ENCODE peak calls at places on chromosomes 2 and 18, in seven cellular contexts. One of them, this sample, is unnamed. For H3K4me1 and H3K9me3, the result is how much of the 10 kb centered on the place peaks cover.

GRCh38 chr18:49875155-49875554 is 61.8 kb upstream of the ACAA2 start:
- DNase-seq in H9: no peak
- DNase-seq in heart left ventricle: no peak
- DNase-seq in thoracic aorta: no peak
- DNase-seq in sigmoid colon: no peak
- DNase-seq in right atrium auricular region: no peak
- DNase-seq in stomach: no peak
- DNase-seq in this sample: no peak

GRCh38 chr2:42102606-42103450 is 55.0 kb downstream of the PKDCC start:
- DNase-seq in thoracic aorta: no peak
- DNase-seq in right atrium auricular region: no peak
- DNase-seq in stomach: peak
- DNase-seq in heart left ventricle: peak
- DNase-seq in H9: peak
- DNase-seq in sigmoid colon: peak
- DNase-seq in this sample: peak

GRCh38 chr18:54777118-54777791 is 51.0 kb upstream of the RAB27B start:
- DNase-seq in heart left ventricle: no peak
- DNase-seq in H9: no peak
- DNase-seq in thoracic aorta: no peak
- DNase-seq in right atrium auricular region: no peak
- DNase-seq in stomach: no peak
- DNase-seq in sigmoid colon: no peak
- DNase-seq in this sample: no peak

GRCh38 chr2:182077451-182078142 is 91.9 kb downstream of the PPP1R1C start:
- DNase-seq in right atrium auricular region: no peak
- DNase-seq in H9: no peak
- DNase-seq in heart left ventricle: peak
- DNase-seq in stomach: peak
- DNase-seq in thoracic aorta: no peak
- DNase-seq in sigmoid colon: no peak
- DNase-seq in this sample: no peak

GRCh38 chr2:108585446-108585845 is 51.2 kb downstream of the LIMS1 start:
- DNase-seq in sigmoid colon: no peak
- DNase-seq in heart left ventricle: no peak
- DNase-seq in H9: no peak
- DNase-seq in stomach: no peak
- DNase-seq in right atrium auricular region: no peak
- DNase-seq in thoracic aorta: no peak
- DNase-seq in this sample: peak

GRCh38 chr2:197261808-197262226 is 48.8 kb downstream of the ANKRD44 start:
- DNase-seq in right atrium auricular region: no peak
- DNase-seq in heart left ventricle: no peak
- DNase-seq in stomach: no peak
- DNase-seq in sigmoid colon: no peak
- DNase-seq in thoracic aorta: no peak
- DNase-seq in H9: no peak
- DNase-seq in this sample: no peak

GRCh38 chr2:179263015-179263414 is 1.6 kb downstream of the SESTD1 start:
- DNase-seq in stomach: no peak
- DNase-seq in H9: no peak
- DNase-seq in right atrium auricular region: no peak
- DNase-seq in sigmoid colon: no peak
- DNase-seq in heart left ventricle: no peak
- DNase-seq in thoracic aorta: no peak
- DNase-seq in this sample: no peak

GRCh38 chr18:11981633-11982366 is 493 bp downstream of the IMPA2 start:
- DNase-seq in thoracic aorta: no peak
- DNase-seq in heart left ventricle: no peak
- DNase-seq in sigmoid colon: peak
- DNase-seq in stomach: peak
- DNase-seq in H9: peak
- DNase-seq in right atrium auricular region: peak
- DNase-seq in this sample: peak

GRCh38 chr2:191165190-191165643 is 14.4 kb upstream of the STAT4 start:
- DNase-seq in right atrium auricular region: no peak
- DNase-seq in stomach: no peak
- DNase-seq in H9: no peak
- DNase-seq in thoracic aorta: no peak
- DNase-seq in sigmoid colon: no peak
- DNase-seq in heart left ventricle: no peak
- DNase-seq in this sample: no peak

GRCh38 chr2:191167766-191168165 is 17.0 kb upstream of the STAT4 start:
- DNase-seq in right atrium auricular region: no peak
- DNase-seq in sigmoid colon: peak
- DNase-seq in stomach: no peak
- DNase-seq in H9: no peak
- DNase-seq in heart left ventricle: no peak
- DNase-seq in thoracic aorta: no peak
- DNase-seq in this sample: peak

GRCh38 chr2:191166756-191167445 is 16.1 kb upstream of the STAT4 start:
- DNase-seq in heart left ventricle: no peak
- DNase-seq in sigmoid colon: no peak
- DNase-seq in stomach: no peak
- DNase-seq in right atrium auricular region: no peak
- DNase-seq in thoracic aorta: no peak
- DNase-seq in H9: no peak
- DNase-seq in this sample: no peak

GRCh38 chr2:191169456-191170300 is 18.9 kb upstream of the STAT4 start:
- DNase-seq in thoracic aorta: no peak
- DNase-seq in right atrium auricular region: no peak
- DNase-seq in H9: no peak
- DNase-seq in heart left ventricle: no peak
- DNase-seq in stomach: no peak
- DNase-seq in sigmoid colon: no peak
- DNase-seq in this sample: no peak

DNA sequence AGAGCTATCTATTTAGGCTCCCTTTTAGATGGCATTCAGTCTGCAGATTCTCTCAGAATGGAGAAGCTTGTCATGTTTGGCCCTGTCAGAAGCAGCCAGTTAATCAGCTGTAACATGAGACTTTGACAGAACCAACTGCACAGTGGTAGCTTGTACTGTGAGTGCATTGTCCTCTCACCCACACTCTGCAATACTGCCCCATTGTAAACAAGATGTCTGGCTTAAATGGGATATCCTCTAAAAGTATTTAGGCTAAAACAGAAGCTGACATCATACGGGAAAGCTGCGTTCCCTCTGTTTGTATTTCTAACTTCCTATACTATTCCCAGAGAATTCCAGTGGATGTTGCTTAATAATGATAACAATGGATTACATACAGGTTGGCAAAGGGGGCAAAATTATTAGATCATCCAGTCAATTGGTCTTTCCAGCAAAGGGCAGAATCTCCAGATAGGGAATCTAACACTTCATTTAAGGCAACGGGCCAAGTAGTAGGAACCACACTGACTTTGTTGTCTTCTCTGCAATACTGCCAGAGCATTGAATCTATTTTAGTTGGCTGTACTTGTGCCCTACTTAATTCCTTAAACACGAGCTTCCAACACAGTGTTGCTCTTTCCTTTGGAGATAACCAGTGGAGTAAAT is 15.4 kb upstream of the STAT4 start:
- DNase-seq in thoracic aorta: no peak
- DNase-seq in right atrium auricular region: no peak
- DNase-seq in H9: no peak
- DNase-seq in heart left ventricle: peak
- DNase-seq in sigmoid colon: no peak
- DNase-seq in stomach: no peak
- DNase-seq in this sample: no peak
- H3K4me1 ChIP-seq in thoracic aorta: under half
- H3K4me1 ChIP-seq in right atrium auricular region: under half
- H3K4me1 ChIP-seq in H9: under half
- H3K4me1 ChIP-seq in heart left ventricle: under half
- H3K4me1 ChIP-seq in sigmoid colon: under half
- H3K4me1 ChIP-seq in stomach: under half
- H3K4me1 ChIP-seq in this sample: under half

DNA sequence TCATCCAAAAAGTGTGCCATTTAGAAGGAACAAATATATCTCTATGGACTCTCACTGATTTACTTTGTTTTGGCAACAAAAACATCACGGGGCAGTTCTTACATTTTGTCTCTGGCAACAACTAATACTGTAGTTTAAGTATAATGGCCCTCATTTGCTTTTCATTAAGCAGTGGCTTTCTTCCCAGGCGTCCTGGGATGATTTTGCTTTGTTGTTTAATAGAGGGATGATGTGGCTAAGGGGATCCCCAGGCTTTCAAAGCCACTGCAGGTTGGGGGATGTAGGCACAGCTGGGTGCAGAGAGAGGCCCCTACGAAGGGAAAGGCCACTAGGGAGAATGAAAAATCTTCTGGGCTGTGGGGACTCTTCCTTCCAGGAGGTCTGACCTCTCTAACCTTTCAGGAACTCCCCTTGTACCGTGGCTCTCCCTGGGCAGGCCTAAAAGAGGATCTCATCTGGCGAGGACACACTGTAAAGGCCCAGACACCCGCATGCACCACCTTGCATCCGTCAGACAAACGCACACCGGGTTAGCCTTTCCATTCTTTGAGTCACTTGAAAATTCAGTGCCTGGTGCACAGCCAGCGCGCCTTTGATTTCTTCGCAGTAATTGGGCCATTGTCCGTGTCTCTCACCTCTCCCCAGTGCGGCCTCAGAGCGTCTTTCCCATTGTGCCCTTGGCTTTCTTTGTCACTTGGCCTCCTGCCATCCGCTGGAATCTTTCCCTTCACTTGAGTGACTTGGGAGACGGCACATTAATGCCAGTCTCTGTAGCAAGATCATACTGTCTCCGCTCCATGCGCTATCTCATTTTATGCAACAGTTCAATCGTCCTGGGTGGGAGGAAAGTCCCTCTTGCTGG is 40.3 kb upstream of the AFF3 start:
- DNase-seq in thoracic aorta: no peak
- DNase-seq in stomach: no peak
- DNase-seq in H9: peak
- DNase-seq in right atrium auricular region: no peak
- DNase-seq in sigmoid colon: no peak
- DNase-seq in heart left ventricle: peak
- DNase-seq in this sample: peak
- TF ChIP-seq CTCF in thoracic aorta: no peak
- TF ChIP-seq CTCF in stomach: no peak
- TF ChIP-seq CTCF in H9: no peak
- TF ChIP-seq CTCF in right atrium auricular region: no peak
- TF ChIP-seq CTCF in sigmoid colon: no peak
- TF ChIP-seq CTCF in heart left ventricle: no peak
- TF ChIP-seq CTCF in this sample: no peak

GRCh38 chr2:2873450-2873811 is 504.2 kb downstream of the EIPR1 start:
- DNase-seq in right atrium auricular region: no peak
- DNase-seq in stomach: no peak
- DNase-seq in H9: no peak
- DNase-seq in thoracic aorta: no peak
- DNase-seq in heart left ventricle: no peak
- DNase-seq in sigmoid colon: no peak
- DNase-seq in this sample: no peak

GRCh38 chr2:2875831-2876230 is 501.8 kb downstream of the EIPR1 start:
- DNase-seq in stomach: no peak
- DNase-seq in heart left ventricle: no peak
- DNase-seq in right atrium auricular region: no peak
- DNase-seq in thoracic aorta: no peak
- DNase-seq in H9: no peak
- DNase-seq in sigmoid colon: no peak
- DNase-seq in this sample: no peak

GRCh38 chr2:2876350-2877042 is 501.1 kb downstream of the EIPR1 start:
- DNase-seq in thoracic aorta: no peak
- DNase-seq in heart left ventricle: no peak
- DNase-seq in sigmoid colon: no peak
- DNase-seq in H9: no peak
- DNase-seq in stomach: no peak
- DNase-seq in right atrium auricular region: no peak
- DNase-seq in this sample: no peak

GRCh38 chr2:2875296-2875695 is 502.3 kb downstream of the EIPR1 start:
- DNase-seq in sigmoid colon: no peak
- DNase-seq in stomach: no peak
- DNase-seq in right atrium auricular region: no peak
- DNase-seq in H9: no peak
- DNase-seq in heart left ventricle: no peak
- DNase-seq in thoracic aorta: no peak
- DNase-seq in this sample: no peak

GRCh38 chr2:2874805-2875204 is 502.8 kb downstream of the EIPR1 start:
- DNase-seq in heart left ventricle: no peak
- DNase-seq in H9: no peak
- DNase-seq in sigmoid colon: no peak
- DNase-seq in thoracic aorta: no peak
- DNase-seq in right atrium auricular region: no peak
- DNase-seq in stomach: no peak
- DNase-seq in this sample: no peak
- H3K9me3 ChIP-seq in heart left ventricle: under half
- H3K9me3 ChIP-seq in H9: under half
- H3K9me3 ChIP-seq in sigmoid colon: under half
- H3K9me3 ChIP-seq in thoracic aorta: under half
- H3K9me3 ChIP-seq in right atrium auricular region: under half
- H3K9me3 ChIP-seq in stomach: under half
- H3K9me3 ChIP-seq in this sample: under half

DNA sequence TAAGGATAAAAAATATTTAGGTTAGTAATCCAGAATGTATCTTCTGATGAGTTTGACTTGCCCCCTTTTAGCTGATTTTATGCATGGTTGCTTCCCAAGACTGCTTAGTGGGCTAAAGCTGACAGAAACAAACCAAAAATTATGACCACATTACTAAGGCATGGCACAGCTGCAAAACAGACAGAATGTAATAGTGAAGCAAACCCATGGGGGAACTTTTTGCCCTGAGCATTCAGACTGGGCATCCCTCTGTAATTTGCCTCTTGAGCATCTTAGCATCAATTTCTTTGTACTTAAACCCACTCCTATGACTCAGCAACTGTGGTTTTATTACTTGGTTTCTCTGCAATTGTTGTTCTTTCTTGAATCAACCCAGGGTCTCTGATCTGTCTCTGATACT is 487.3 kb upstream of the DCC start:
- DNase-seq in thoracic aorta: no peak
- DNase-seq in right atrium auricular region: no peak
- DNase-seq in sigmoid colon: no peak
- DNase-seq in stomach: no peak
- DNase-seq in H9: no peak
- DNase-seq in heart left ventricle: no peak
- DNase-seq in this sample: no peak
- H3K4me1 ChIP-seq in thoracic aorta: under half
- H3K4me1 ChIP-seq in right atrium auricular region: under half
- H3K4me1 ChIP-seq in sigmoid colon: under half
- H3K4me1 ChIP-seq in stomach: under half
- H3K4me1 ChIP-seq in H9: under half
- H3K4me1 ChIP-seq in heart left ventricle: under half
- H3K4me1 ChIP-seq in this sample: under half

GRCh38 chr2:80854831-80855230 is 550.3 kb upstream of the LRRTM1 start:
- DNase-seq in heart left ventricle: no peak
- DNase-seq in stomach: no peak
- DNase-seq in sigmoid colon: no peak
- DNase-seq in right atrium auricular region: no peak
- DNase-seq in H9: no peak
- DNase-seq in thoracic aorta: no peak
- DNase-seq in this sample: no peak

GRCh38 chr2:80852808-80853139 is 548.2 kb upstream of the LRRTM1 start:
- DNase-seq in heart left ventricle: no peak
- DNase-seq in sigmoid colon: no peak
- DNase-seq in H9: peak
- DNase-seq in right atrium auricular region: no peak
- DNase-seq in thoracic aorta: no peak
- DNase-seq in stomach: no peak
- DNase-seq in this sample: no peak

GRCh38 chr2:80856227-80856626 is 551.7 kb upstream of the LRRTM1 start:
- DNase-seq in H9: no peak
- DNase-seq in right atrium auricular region: no peak
- DNase-seq in thoracic aorta: no peak
- DNase-seq in stomach: no peak
- DNase-seq in heart left ventricle: no peak
- DNase-seq in sigmoid colon: no peak
- DNase-seq in this sample: no peak

GRCh38 chr2:80852079-80852807 is 547.7 kb upstream of the LRRTM1 start:
- DNase-seq in H9: no peak
- DNase-seq in right atrium auricular region: no peak
- DNase-seq in thoracic aorta: no peak
- DNase-seq in sigmoid colon: no peak
- DNase-seq in heart left ventricle: no peak
- DNase-seq in stomach: no peak
- DNase-seq in this sample: no peak
- TF ChIP-seq CTCF in H9: peak
- TF ChIP-seq CTCF in right atrium auricular region: no peak
- TF ChIP-seq CTCF in thoracic aorta: no peak
- TF ChIP-seq CTCF in sigmoid colon: no peak
- TF ChIP-seq CTCF in heart left ventricle: no peak
- TF ChIP-seq CTCF in stomach: no peak
- TF ChIP-seq CTCF in this sample: no peak

This sample was measured in adrenal gland.